ENCODE peak calls at places on chromosomes 11 and 22, in ten cellular contexts. N is CD8-positive, alpha-beta T cell; D is uterus; C is psoas muscle; H is tibial nerve; V is transverse colon; K is fibroblast of lung; I is right lobe of liver; T is left lung; W is heart left ventricle. A is an unnamed sample.

GRCh38 chr11:128590587-128590986 is 3.2 kb upstream of the ETS1 start:
- DNase-seq in V (no peak), C (no peak), H (no peak), W (no peak), I (no peak), N (no peak), T (no peak), D (no peak), K (no peak), A (no peak)

GRCh38 chr11:11458523-11458922 is 105.5 kb upstream of the CSNK2A3 start:
- DNase-seq in T (no peak), C (no peak), K (no peak), N (no peak), I (no peak), D (no peak), H (no peak), W (no peak), V (no peak), A (no peak)

GRCh38 chr22:39344046-39344390 is 5.8 kb upstream of the SYNGR1 start:
- DNase-seq in K (no peak), I (no peak), N (no peak), D (no peak), C (no peak), V (no peak), H (no peak), W (no peak), T (no peak), A (no peak)

GRCh38 chr22:35893698-35894097 is 134.9 kb downstream of the RBFOX2 start:
- DNase-seq in H (no peak), T (no peak), N (no peak), K (no peak), C (no peak), W (peak; percentile 37), V (no peak), D (peak; percentile 30), I (peak; percentile 65), A (no peak)

GRCh38 chr11:1771700-1772099 is 8.0 kb upstream of the CTSD start:
- DNase-seq in C (peak; percentile 38), V (peak; percentile 20), I (no peak), T (no peak), D (peak; percentile 27), H (no peak), W (peak; percentile 19), N (no peak), K (peak; percentile 52), A (no peak)

GRCh38 chr11:104337273-104337672 is 173.3 kb upstream of the PDGFD start:
- DNase-seq in N (no peak), D (no peak), I (no peak), V (no peak), W (no peak), K (peak; percentile 25), C (no peak), T (no peak), H (no peak), A (no peak)

GRCh38 chr11:83070878-83071640 is 638 bp downstream of the RAB30 start:
- DNase-seq in H (peak; percentile 22), C (peak; percentile 76), W (peak; percentile 57), K (no peak), N (no peak), V (peak; percentile 49), D (peak; percentile 66), I (peak; percentile 60), T (no peak), A (peak; percentile 59)

GRCh38 chr11:94020777-94021615 is at the start of gene HEPHL1:
- DNase-seq in K (peak; percentile 57), T (no peak), D (no peak), C (no peak), N (no peak), W (no peak), H (no peak), V (no peak), I (no peak), A (no peak)

GRCh38 chr22:46956498-46957215 is 194.2 kb downstream of the TBC1D22A start:
- DNase-seq in V (no peak), C (no peak), D (no peak), K (no peak), N (no peak), I (no peak), W (no peak), H (no peak), T (no peak), A (no peak)

GRCh38 chr22:29141078-29141688 is 64.5 kb upstream of the EMID1 start:
- DNase-seq in C (no peak), K (no peak), V (no peak), D (no peak), N (no peak), W (no peak), H (no peak), I (no peak), T (no peak), A (no peak)

GRCh38 chr11:102010776-102011500 is 36.3 kb upstream of the CFAP300 start:
- DNase-seq in D (peak; percentile 25), K (peak; percentile 92), I (no peak), N (no peak), V (peak; percentile 79), T (peak; percentile 87), C (peak; percentile 83), W (peak; percentile 45), H (peak; percentile 33), A (peak; percentile 94)

GRCh38 chr11:69240332-69241074 is 53.5 kb upstream of the MYEOV start:
- DNase-seq in D (no peak), N (peak; percentile 44), K (no peak), I (no peak), H (no peak), C (no peak), V (peak; percentile 60), T (no peak), W (peak; percentile 14), A (peak; percentile 56)

GRCh38 chr11:64786308-64786707 is 8.0 kb upstream of the SF1 start:
- DNase-seq in C (peak; percentile 21), K (no peak), T (no peak), D (no peak), W (no peak), I (no peak), V (no peak), N (no peak), H (no peak), A (peak; percentile 17)

GRCh38 chr11:14422814-14423182 is 63.8 kb upstream of the RRAS2 start:
- DNase-seq in W (no peak), H (no peak), C (no peak), N (no peak), K (no peak), I (no peak), D (no peak), T (no peak), V (no peak), A (no peak)

GRCh38 chr11:13249177-13249576 is 28.4 kb upstream of the BMAL1 start:
- DNase-seq in T (no peak), N (no peak), C (no peak), H (no peak), W (no peak), K (no peak), D (no peak), I (no peak), V (no peak), A (no peak)

GRCh38 chr22:39243443-39244072 is 1.2 kb downstream of the PDGFB start:
- DNase-seq in H (no peak), W (no peak), D (no peak), C (no peak), N (peak; percentile 70), T (peak; percentile 71), V (no peak), K (no peak), I (peak; percentile 62), A (peak; percentile 89)

GRCh38 chr11:2802389-2803185 is 83.0 kb downstream of the CDKN1C start:
- DNase-seq in W (peak; percentile 16), I (no peak), D (peak; percentile 15), V (peak; percentile 4), C (peak; percentile 46), N (no peak), H (peak; percentile 9), K (no peak), T (peak; percentile 41), A (no peak)

GRCh38 chr11:43555811-43556210 is 124.7 kb upstream of the HSD17B12 start:
- DNase-seq in V (no peak), I (peak; percentile 73), N (no peak), D (peak; percentile 46), C (no peak), T (no peak), H (no peak), K (peak; percentile 19), W (no peak), A (no peak)

GRCh38 chr11:122102426-122102825 is 13.6 kb downstream of the BLID start:
- DNase-seq in H (no peak), K (peak; percentile 63), I (no peak), W (no peak), C (no peak), N (no peak), D (no peak), V (no peak), T (no peak), A (no peak)
- H3K4me3 ChIP-seq in H (no peak overlapping the region), K (peak overlapping the region; percentile 86), I (no peak overlapping the region), W (no peak overlapping the region), C (no peak overlapping the region), N (no peak overlapping the region), D (no peak overlapping the region), V (no peak overlapping the region), T (no peak overlapping the region), A (no peak overlapping the region)

GRCh38 chr11:114909866-114910265 is 231.5 kb downstream of the NXPE2 start:
- DNase-seq in N (no peak), H (no peak), T (no peak), V (no peak), W (no peak), C (no peak), K (no peak), I (no peak), D (no peak), A (peak; percentile 19)
- TF ChIP-seq CTCF in N (no peak), H (no peak), T (no peak), V (no peak), W (no peak), C (no peak), K (no peak), I (no peak), D (no peak), A (peak; percentile 29)

DNA sequence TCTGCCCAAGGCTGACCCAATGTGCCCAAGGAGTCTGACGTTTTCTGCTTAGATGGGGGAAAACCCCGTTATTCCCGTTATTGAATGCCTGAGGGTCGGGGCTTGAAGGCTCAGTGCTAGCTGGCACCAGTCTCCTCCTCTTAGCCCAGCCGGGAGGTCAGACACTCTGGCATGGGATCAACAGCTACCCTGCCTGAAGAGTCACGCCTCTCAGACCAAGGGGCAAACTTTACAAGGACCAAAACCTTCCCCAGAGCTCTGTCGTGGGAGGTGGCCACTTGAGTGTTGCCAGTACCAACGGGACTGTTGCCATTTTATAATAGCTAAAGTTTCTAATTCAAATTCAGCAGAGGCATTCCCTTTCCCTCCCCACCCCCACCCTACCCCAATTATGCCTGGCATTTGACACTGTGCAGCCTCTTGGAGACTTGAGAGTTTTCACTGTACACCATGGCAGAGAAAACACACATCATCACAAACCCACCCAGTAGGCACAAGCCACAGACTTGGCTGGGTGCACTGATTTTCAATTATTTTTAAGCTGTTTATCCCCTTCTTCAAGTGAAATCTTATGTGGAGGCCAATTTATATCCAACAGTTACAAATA is 137.4 kb upstream of the SYT13 start:
- DNase-seq in H (no peak), D (no peak), K (no peak), I (no peak), C (no peak), T (no peak), N (no peak), V (no peak), W (no peak), A (no peak)
- H3K36me3 ChIP-seq in H (no peaks in the 10 kb centered on the region), D (no peaks in the 10 kb centered on the region), K (no peaks in the 10 kb centered on the region), I (no peaks in the 10 kb centered on the region), C (no peaks in the 10 kb centered on the region), T (no peaks in the 10 kb centered on the region), N (no peaks in the 10 kb centered on the region), V (no peaks in the 10 kb centered on the region), W (no peaks in the 10 kb centered on the region), A (no peaks in the 10 kb centered on the region)

GRCh38 chr11:32469791-32470190 is 34.5 kb upstream of the WT1 start:
- DNase-seq in D (no peak), K (no peak), C (no peak), T (no peak), I (no peak), V (no peak), H (no peak), W (no peak), N (no peak), A (no peak)
- H3K4me3 ChIP-seq in D (no peak overlapping the region), K (no peak overlapping the region), C (no peak overlapping the region), T (no peak overlapping the region), I (no peak overlapping the region), V (no peak overlapping the region), H (no peak overlapping the region), W (no peak overlapping the region), N (no peak overlapping the region), A (no peak overlapping the region)